ENCODE peak calls at places on chromosome 22, in five cellular contexts. X is psoas muscle, U is fibroblast of lung, M is endothelial cell of umbilical vein, O is DND-41. S is an unnamed sample. For H3K27me3 and H3K4me1, the result is how much of the 10 kb centered on the place peaks cover.

GRCh38 chr22:50436134-50436830 is 38.6 kb downstream of the SBF1 start:
- DNase-seq in X (no peak), U (no peak), M (no peak), O (no peak), S (no peak)

GRCh38 chr22:50403701-50404101 is 60.6 kb downstream of the PPP6R2 start:
- DNase-seq in X (peak), U (no peak), M (peak), O (no peak), S (peak)

GRCh38 chr22:30185129-30185528 is 61.4 kb downstream of the LIF start:
- DNase-seq in X (no peak), U (no peak), M (no peak), O (no peak), S (peak)

GRCh38 chr22:38569181-38569971 is 607 bp downstream of the DMC1 start:
- DNase-seq in X (no peak), U (no peak), M (no peak), O (no peak), S (peak)

GRCh38 chr22:25080855-25081254 is 118.8 kb upstream of the CRYBB3 start:
- DNase-seq in X (no peak), U (no peak), M (no peak), O (no peak), S (no peak)

GRCh38 chr22:29947410-29948387 is 64.7 kb downstream of the MTMR3 start:
- DNase-seq in X (no peak), U (peak), M (peak), O (no peak), S (no peak)

GRCh38 chr22:44972363-44973083 is 37.3 kb downstream of the PHF21B start:
- DNase-seq in X (no peak), U (peak), M (no peak), O (no peak), S (no peak)

GRCh38 chr22:44692662-44693007 is 9.4 kb upstream of the PRR5 start:
- DNase-seq in X (no peak), U (no peak), M (no peak), O (no peak), S (no peak)

GRCh38 chr22:24695958-24696511 is 78.5 kb downstream of the PIWIL3 start:
- DNase-seq in X (no peak), U (peak), M (no peak), O (peak), S (no peak)

GRCh38 chr22:47392054-47392347 is 629.6 kb downstream of the TBC1D22A start:
- DNase-seq in X (no peak), U (no peak), M (no peak), O (no peak), S (no peak)
- H3K27me3 ChIP-seq in X (under half), U (under half), M (under half), O (under half), S (under half)

GRCh38 chr22:17985606-17986005 is 38.8 kb downstream of the MICAL3 start:
- DNase-seq in X (no peak), U (no peak), M (no peak), O (no peak), S (no peak)

GRCh38 chr22:17988800-17989513 is 35.4 kb downstream of the MICAL3 start:
- DNase-seq in X (no peak), U (peak), M (no peak), O (no peak), S (no peak)

GRCh38 chr22:17994424-17995108 is 29.8 kb downstream of the MICAL3 start:
- DNase-seq in X (no peak), U (no peak), M (no peak), O (no peak), S (no peak)

GRCh38 chr22:17990942-17991341 is 33.4 kb downstream of the MICAL3 start:
- DNase-seq in X (no peak), U (no peak), M (no peak), O (no peak), S (no peak)

GRCh38 chr22:17990167-17990566 is 34.2 kb downstream of the MICAL3 start:
- DNase-seq in X (no peak), U (peak), M (no peak), O (no peak), S (no peak)
- H3K4me1 ChIP-seq in X (under half), U (under half), M (under half), O (under half), S (under half)

GRCh38 chr22:45993841-45994240 is 16.9 kb upstream of the WNT7B start:
- DNase-seq in X (peak), U (no peak), M (no peak), O (no peak), S (no peak)

GRCh38 chr22:45996241-45997076 is 19.5 kb upstream of the WNT7B start:
- DNase-seq in X (peak), U (peak), M (peak), O (no peak), S (no peak)

GRCh38 chr22:45995405-45996101 is 18.6 kb upstream of the WNT7B start:
- DNase-seq in X (peak), U (no peak), M (no peak), O (no peak), S (no peak)

GRCh38 chr22:45993143-45993692 is 16.3 kb upstream of the WNT7B start:
- DNase-seq in X (no peak), U (no peak), M (no peak), O (no peak), S (no peak)

GRCh38 chr22:45994516-45995404 is 17.8 kb upstream of the WNT7B start:
- DNase-seq in X (peak), U (no peak), M (peak), O (peak), S (peak)
- TF ChIP-seq CTCF in X (peak), U (peak), M (peak), O (peak), S (peak)

DNA sequence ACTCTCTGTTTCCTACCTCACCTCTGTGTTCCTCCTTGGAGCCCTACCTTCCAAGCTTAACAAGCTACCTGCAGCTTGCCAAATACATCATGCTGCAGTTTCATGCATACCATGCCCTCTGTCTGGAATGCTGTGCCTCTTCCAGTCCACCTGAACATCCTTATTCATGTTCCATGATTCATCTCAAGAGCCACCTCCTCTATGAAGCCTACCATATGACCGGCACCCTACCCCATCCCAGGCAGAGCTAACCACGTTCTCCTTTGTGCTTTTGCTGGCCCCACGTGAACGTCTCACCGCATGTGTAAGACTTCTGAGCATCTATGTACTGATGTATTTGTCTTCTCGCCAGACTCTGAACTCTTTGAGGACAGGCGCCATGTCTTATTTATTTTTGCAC is 31.2 kb downstream of the TST start:
- DNase-seq in X (no peak), U (no peak), M (no peak), O (no peak), S (no peak)
- H3K27me3 ChIP-seq in X (under half), U (under half), M (under half), O (under half), S (under half)

DNA sequence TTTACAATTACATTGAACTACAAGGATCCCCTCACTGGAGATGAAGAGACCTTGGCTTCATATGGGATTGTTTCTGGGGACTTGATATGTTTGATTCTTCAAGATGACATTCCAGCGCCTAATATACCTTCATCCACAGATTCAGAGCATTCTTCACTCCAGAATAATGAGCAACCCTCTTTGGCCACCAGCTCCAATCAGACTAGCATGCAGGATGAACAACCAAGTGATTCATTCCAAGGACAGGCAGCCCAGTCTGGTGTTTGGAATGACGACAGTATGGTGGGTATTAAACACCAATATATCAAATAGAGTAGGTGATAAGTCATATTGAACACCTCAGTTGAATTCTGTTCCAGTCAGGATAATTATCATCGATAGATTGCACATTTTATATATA is 4.4 kb downstream of the FBXO7 start:
- DNase-seq in X (no peak), U (peak), M (no peak), O (no peak), S (no peak)
- H3K4me1 ChIP-seq in X (under half), U (under half), M (under half), O (under half), S (under half)

GRCh38 chr22:27985323-27986275 is 66.5 kb upstream of the PITPNB start:
- DNase-seq in X (no peak), U (no peak), M (no peak), O (no peak), S (no peak)

GRCh38 chr22:27987557-27987956 is 68.5 kb upstream of the PITPNB start:
- DNase-seq in X (no peak), U (peak), M (no peak), O (peak), S (no peak)

GRCh38 chr22:27986459-27986858 is 67.4 kb upstream of the PITPNB start:
- DNase-seq in X (no peak), U (no peak), M (no peak), O (no peak), S (no peak)

GRCh38 chr22:27988704-27989103 is 69.6 kb upstream of the PITPNB start:
- DNase-seq in X (no peak), U (no peak), M (no peak), O (peak), S (no peak)

DNA sequence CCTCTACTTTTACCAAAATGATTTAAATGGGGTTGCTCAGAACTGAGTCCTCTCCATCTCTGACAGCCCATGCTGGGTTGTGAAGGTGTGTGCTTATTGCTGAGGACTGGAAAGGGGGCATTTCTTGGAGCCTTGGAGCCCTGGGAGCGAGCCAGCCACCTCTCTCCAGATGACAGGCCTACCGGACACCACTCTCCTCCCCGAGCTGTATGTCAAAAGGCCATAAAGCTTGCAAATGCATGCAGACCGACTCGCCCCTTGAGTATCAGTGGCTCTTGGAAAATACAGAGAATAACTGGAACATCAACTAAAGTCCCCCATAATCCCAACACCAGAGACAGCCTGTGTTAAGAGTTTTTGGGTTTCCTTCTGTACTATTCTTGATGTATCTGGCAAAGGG is 67.9 kb upstream of the PITPNB start:
- DNase-seq in X (no peak), U (no peak), M (no peak), O (no peak), S (no peak)
- TF ChIP-seq CTCF in X (no peak), U (no peak), M (no peak), O (no peak), S (no peak)

GRCh38 chr22:39732625-39733024 is 160.9 kb downstream of the ENTHD1 start:
- DNase-seq in X (no peak), U (no peak), M (no peak), O (no peak), S (no peak)

GRCh38 chr22:39733191-39733590 is 160.4 kb downstream of the ENTHD1 start:
- DNase-seq in X (no peak), U (no peak), M (no peak), O (no peak), S (no peak)

GRCh38 chr22:39731881-39732555 is 161.5 kb downstream of the CACNA1I start:
- DNase-seq in X (no peak), U (no peak), M (no peak), O (no peak), S (no peak)

GRCh38 chr22:39735776-39736175 is 157.8 kb downstream of the ENTHD1 start:
- DNase-seq in X (no peak), U (no peak), M (no peak), O (no peak), S (no peak)

DNA sequence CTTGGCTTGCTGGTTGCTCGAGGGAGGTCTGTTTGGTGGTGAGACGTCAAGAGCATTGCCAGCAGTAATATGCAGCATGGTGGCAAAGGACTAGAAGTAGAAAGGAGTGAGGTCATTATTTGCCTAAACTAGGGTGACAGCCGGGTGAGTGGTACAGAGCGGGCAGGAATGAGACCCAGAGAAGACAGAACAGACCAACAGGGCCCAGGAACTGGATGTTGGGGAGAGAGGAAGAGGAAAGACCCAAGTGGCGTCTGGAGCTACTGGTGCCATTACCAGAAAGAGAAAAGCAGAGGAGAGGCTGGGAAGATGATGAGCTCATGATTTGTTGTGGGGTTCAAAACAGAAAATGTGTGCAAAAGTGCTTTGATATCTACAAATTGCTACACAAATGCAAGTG is 158.7 kb downstream of the ENTHD1 start:
- DNase-seq in X (no peak), U (no peak), M (no peak), O (no peak), S (no peak)
- H3K27me3 ChIP-seq in X (under half), U (under half), M (under half), O (under half), S (under half)

DNA sequence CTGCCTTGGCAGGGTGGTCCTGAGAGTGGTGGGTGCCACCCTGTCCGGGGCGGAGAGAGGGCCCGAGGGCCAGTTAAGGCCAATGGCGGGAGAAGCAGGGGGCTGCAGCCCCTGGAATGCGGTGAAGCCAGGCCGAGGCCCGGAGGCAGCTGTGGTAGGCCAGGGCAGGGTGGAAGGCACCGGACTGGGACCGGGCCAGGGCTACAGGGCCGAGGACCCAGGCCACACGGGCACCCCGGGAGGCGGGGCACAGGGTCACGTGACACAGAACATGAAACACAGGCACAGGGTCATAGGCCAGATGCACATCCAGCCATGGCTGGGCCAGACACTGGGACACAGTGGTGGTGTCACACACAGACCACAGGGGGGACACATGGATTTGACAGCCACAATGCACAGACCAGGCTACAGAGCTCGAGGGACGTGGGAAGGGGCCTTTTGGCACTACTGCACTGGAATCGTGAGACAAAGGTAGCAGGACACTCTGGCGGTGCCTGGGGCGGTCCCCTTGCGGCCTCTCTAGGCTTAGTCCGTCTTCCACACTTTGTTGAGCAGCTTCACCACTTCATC is 2.8 kb downstream of the SLC25A1 start:
- DNase-seq in X (peak), U (no peak), M (no peak), O (no peak), S (no peak)
- H3K4me1 ChIP-seq in X (under half), U (under half), M (under half), O (half or more), S (half or more)

DNA sequence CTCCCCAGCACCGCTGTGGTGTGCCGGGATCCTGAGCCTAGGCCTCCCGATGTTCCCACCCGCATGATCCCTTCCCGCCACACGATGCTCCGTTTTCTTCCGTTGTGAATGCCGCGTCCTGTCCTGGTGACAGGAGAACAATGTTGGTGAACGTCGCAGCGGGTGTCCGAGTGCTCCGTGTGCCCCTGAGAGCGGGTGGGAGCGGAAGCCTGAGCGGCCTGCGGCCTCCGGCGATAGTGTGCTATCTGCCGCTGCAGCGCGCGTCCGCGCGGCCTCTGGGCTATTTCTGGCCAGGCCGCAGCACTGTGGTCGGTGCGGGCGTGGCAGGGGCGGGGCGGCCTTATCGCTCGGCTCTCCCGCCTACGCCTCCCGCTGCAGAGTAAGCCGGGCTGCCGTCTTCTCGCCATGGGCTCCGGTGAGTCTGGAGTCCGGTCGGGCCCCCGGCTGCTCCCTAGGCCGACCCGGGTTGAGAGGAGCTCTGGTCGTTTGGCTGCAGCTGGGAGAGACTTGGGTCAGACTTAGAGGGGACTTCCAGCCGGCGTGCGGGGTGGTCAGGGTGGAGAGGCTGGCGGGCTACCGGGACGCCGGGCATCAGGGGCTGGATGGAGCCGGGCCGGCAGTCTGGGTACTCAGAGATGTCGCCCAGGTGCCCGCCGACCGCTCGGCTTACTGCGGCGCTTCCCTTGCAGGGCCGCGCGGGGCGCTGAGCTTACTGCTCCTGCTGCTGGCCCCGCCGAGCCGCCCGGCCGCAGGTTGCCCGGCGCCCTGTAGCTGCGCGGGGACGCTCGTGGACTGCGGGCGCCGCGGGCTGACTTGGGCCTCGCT is at the start of gene GP1BB:
- DNase-seq in X (no peak), U (peak), M (peak), O (no peak), S (peak)
- TF ChIP-seq CTCF in X (no peak), U (no peak), M (no peak), O (no peak), S (no peak)

S was measured in body of pancreas.